ENCODE peak calls at places on chromosome X, in six cellular contexts. A is A549, R is left ventricle myocardium inferior, N is HepG2, Z is HCT116, G is IMR-90. I is an unnamed sample. For H3K4me1, the result is how much of the 10 kb centered on the place peaks cover.

GRCh38 chrX:24117288-24117687 is 32.2 kb upstream of the ZFX start:
- DNase-seq in A (no peak), R (no peak), N (no peak), Z (no peak), G (peak), I (no peak)

GRCh38 chrX:38870386-38870895 is 69.2 kb downstream of the MID1IP1 start:
- DNase-seq in A (no peak), R (no peak), N (no peak), Z (no peak), G (peak), I (no peak)

GRCh38 chrX:15751160-15751819 is 13.2 kb downstream of the CA5B start:
- DNase-seq in A (no peak), R (no peak), N (no peak), Z (no peak), G (peak), I (no peak)

GRCh38 chrX:70262952-70263567 is 3.1 kb upstream of the P2RY4 start:
- DNase-seq in A (peak), R (peak), N (peak), Z (no peak), G (peak), I (no peak)

GRCh38 chrX:74187211-74187610 is 116.8 kb upstream of the ZCCHC13 start:
- DNase-seq in A (no peak), R (no peak), N (no peak), Z (no peak), G (peak), I (no peak)

GRCh38 chrX:30735839-30736238 is 82.6 kb downstream of the GK start:
- DNase-seq in A (peak), R (peak), N (peak), Z (peak), G (peak), I (peak)

GRCh38 chrX:8453619-8454018 is 11.0 kb upstream of the VCX3B start:
- DNase-seq in A (no peak), R (no peak), N (no peak), Z (no peak), G (no peak), I (no peak)

GRCh38 chrX:40155617-40156471 is 58.1 kb upstream of the BCOR start:
- DNase-seq in A (peak), R (no peak), N (no peak), Z (no peak), G (no peak), I (no peak)

GRCh38 chrX:38880460-38880859 is 79.2 kb downstream of the MID1IP1 start:
- DNase-seq in A (peak), R (no peak), N (peak), Z (no peak), G (peak), I (no peak)

GRCh38 chrX:48531359-48531954 is 8.1 kb upstream of the TBC1D25 start:
- DNase-seq in A (peak), R (no peak), N (no peak), Z (no peak), G (peak), I (no peak)

GRCh38 chrX:38803286-38803608 is 2.0 kb downstream of the MID1IP1 start:
- DNase-seq in A (no peak), R (no peak), N (no peak), Z (no peak), G (no peak), I (no peak)

GRCh38 chrX:68658530-68658929 is 11.1 kb downstream of the STARD8 start:
- DNase-seq in A (no peak), R (peak), N (no peak), Z (no peak), G (peak), I (no peak)

GRCh38 chrX:72131317-72132294 is at the start of gene RTL5:
- DNase-seq in A (peak), R (peak), N (peak), Z (peak), G (peak), I (peak)

GRCh38 chrX:138938003-138938402 is 226.5 kb upstream of the FGF13 start:
- DNase-seq in A (no peak), R (no peak), N (no peak), Z (no peak), G (no peak), I (no peak)

GRCh38 chrX:40471965-40472648 is 108.7 kb upstream of the ATP6AP2 start:
- DNase-seq in A (no peak), R (no peak), N (peak), Z (no peak), G (peak), I (peak)

GRCh38 chrX:43328358-43328946 is 327.6 kb upstream of the MAOA start:
- DNase-seq in A (no peak), R (no peak), N (no peak), Z (no peak), G (no peak), I (no peak)

GRCh38 chrX:68254738-68255645 is 178.3 kb downstream of the OPHN1 start:
- DNase-seq in A (peak), R (no peak), N (no peak), Z (no peak), G (peak), I (no peak)

GRCh38 chrX:1807301-1807731 is 192.5 kb downstream of the ASMT start:
- DNase-seq in A (no peak), R (no peak), N (no peak), Z (no peak), G (peak), I (no peak)

GRCh38 chrX:2627272-2627867 is 63.7 kb upstream of the CD99 start:
- DNase-seq in A (peak), R (no peak), N (peak), Z (peak), G (peak), I (no peak)

GRCh38 chrX:23902419-23902818 is 5.3 kb downstream of the APOO start:
- DNase-seq in A (no peak), R (no peak), N (peak), Z (no peak), G (peak), I (no peak)

GRCh38 chrX:86171366-86171765 is 23.1 kb downstream of the DACH2 start:
- DNase-seq in A (no peak), R (no peak), N (peak), Z (no peak), G (peak), I (no peak)

GRCh38 chrX:44914532-44915198 is 41.7 kb downstream of the KDM6A start:
- DNase-seq in A (no peak), R (no peak), N (no peak), Z (no peak), G (peak), I (no peak)

GRCh38 chrX:9923357-9923756 is 43.8 kb upstream of the CLDN34 start:
- DNase-seq in A (no peak), R (no peak), N (no peak), Z (no peak), G (no peak), I (no peak)

GRCh38 chrX:55907968-55908607 is 190.5 kb downstream of the RRAGB start:
- DNase-seq in A (no peak), R (peak), N (no peak), Z (peak), G (no peak), I (peak)

GRCh38 chrX:94831364-94831763 is 1157.4 kb downstream of the FAM133A start:
- DNase-seq in A (no peak), R (no peak), N (no peak), Z (no peak), G (peak), I (no peak)

GRCh38 chrX:32871636-32872035 is 339.7 kb downstream of the DMD start:
- DNase-seq in A (no peak), R (no peak), N (no peak), Z (no peak), G (peak), I (no peak)

GRCh38 chrX:112837531-112837930 is 3.1 kb downstream of the AMOT start:
- DNase-seq in A (no peak), R (no peak), N (no peak), Z (no peak), G (no peak), I (no peak)

GRCh38 chrX:119756926-119757635 is 1.3 kb upstream of the SOWAHD start:
- DNase-seq in A (no peak), R (no peak), N (peak), Z (no peak), G (no peak), I (no peak)
- H3K4me1 ChIP-seq in A (under half), R (under half), N (under half), Z (under half), G (under half), I (half or more)

DNA sequence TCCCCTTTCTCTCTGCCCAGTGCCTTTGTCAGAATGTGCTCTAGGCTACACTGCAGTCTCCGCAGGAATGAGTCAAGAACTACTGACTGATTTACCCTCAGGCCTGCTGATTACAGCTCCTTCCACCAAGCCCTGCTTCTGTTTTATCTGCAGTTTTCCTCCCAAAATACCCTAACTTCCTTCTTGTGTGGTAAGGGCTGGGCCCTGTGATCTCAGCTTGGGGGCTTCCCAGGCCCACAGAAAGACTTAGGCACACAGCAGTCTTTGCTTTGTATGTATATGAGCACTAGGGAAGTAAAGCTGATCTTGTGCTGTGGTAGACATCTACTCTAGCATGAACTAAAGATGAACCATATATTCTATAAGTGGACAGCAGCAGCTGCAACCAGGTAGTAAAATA is 18.8 kb downstream of the PAK3 start:
- DNase-seq in A (no peak), R (no peak), N (no peak), Z (no peak), G (no peak), I (no peak)
- H3K4me1 ChIP-seq in A (under half), R (under half), N (under half), Z (under half), G (under half), I (under half)

GRCh38 chrX:17550011-17550410 is 175.0 kb downstream of the NHS start:
- DNase-seq in A (no peak), R (no peak), N (no peak), Z (no peak), G (no peak), I (no peak)

GRCh38 chrX:17552251-17552650 is 177.3 kb downstream of the NHS start:
- DNase-seq in A (no peak), R (no peak), N (no peak), Z (no peak), G (peak), I (no peak)

GRCh38 chrX:17553451-17553850 is 178.5 kb downstream of the NHS start:
- DNase-seq in A (no peak), R (no peak), N (no peak), Z (no peak), G (peak), I (no peak)

GRCh38 chrX:17549005-17549685 is 174.1 kb downstream of the NHS start:
- DNase-seq in A (no peak), R (no peak), N (no peak), Z (no peak), G (no peak), I (no peak)

GRCh38 chrX:17553961-17554482 is 179.0 kb downstream of the NHS start:
- DNase-seq in A (no peak), R (no peak), N (no peak), Z (no peak), G (no peak), I (no peak)
- H3K4me1 ChIP-seq in A (under half), R (under half), N (under half), Z (under half), G (under half), I (under half)

GRCh38 chrX:107710617-107711391 is 64.8 kb downstream of the TSC22D3 start:
- DNase-seq in A (peak), R (no peak), N (peak), Z (peak), G (peak), I (peak)
- H3K4me1 ChIP-seq in A (under half), R (half or more), N (under half), Z (under half), G (under half), I (under half)